ENCODE peak calls at places on chromosomes 16 and 17, in six cellular contexts. T, W, J, G, X and S are unnamed samples.

GRCh38 chr17:40343126-40344119 is 21.1 kb downstream of the GJD3 start:
- DNase-seq in T (no peak), W (no peak), J (no peak), G (no peak), X (no peak), S (no peak)

GRCh38 chr16:10314317-10314716 is 71.5 kb upstream of the ATF7IP2 start:
- DNase-seq in T (no peak), W (no peak), J (no peak), G (no peak), X (no peak), S (no peak)

GRCh38 chr16:57061084-57061905 is 31.1 kb upstream of the CPNE2 start:
- DNase-seq in T (no peak), W (no peak), J (no peak), G (no peak), X (peak; percentile 37), S (peak; percentile 71)

GRCh38 chr17:79658811-79659207 is 48.0 kb upstream of the RBFOX3 start:
- DNase-seq in T (peak; percentile 70), W (no peak), J (peak; percentile 43), G (no peak), X (peak; percentile 27), S (no peak)

GRCh38 chr16:88705746-88706287 is 391 bp downstream of the RNF166 start:
- DNase-seq in T (no peak), W (no peak), J (no peak), G (no peak), X (no peak), S (no peak)

GRCh38 chr16:47774661-47775060 is 313.5 kb downstream of the PHKB start:
- DNase-seq in T (no peak), W (no peak), J (no peak), G (no peak), X (peak; percentile 67), S (no peak)

GRCh38 chr17:80743181-80743771 is 198.6 kb downstream of the RPTOR start:
- DNase-seq in T (no peak), W (no peak), J (no peak), G (no peak), X (no peak), S (peak; percentile 25)

GRCh38 chr16:31083081-31083480 is 5.7 kb downstream of the PRSS53 start:
- DNase-seq in T (no peak), W (no peak), J (no peak), G (no peak), X (no peak), S (no peak)

GRCh38 chr16:80084614-80085013 is 456.2 kb upstream of the DYNLRB2 start:
- DNase-seq in T (peak; percentile 46), W (no peak), J (no peak), G (no peak), X (peak; percentile 41), S (no peak)

GRCh38 chr16:20074089-20074956 is 633 bp upstream of the GPR139 start:
- DNase-seq in T (no peak), W (no peak), J (no peak), G (no peak), X (no peak), S (no peak)

GRCh38 chr17:7263071-7263800 is 958 bp upstream of the CLDN7 start:
- DNase-seq in T (no peak), W (no peak), J (peak; percentile 79), G (no peak), X (no peak), S (no peak)

GRCh38 chr17:19250421-19251141 is 13.4 kb downstream of the EPN2 start:
- DNase-seq in T (no peak), W (no peak), J (no peak), G (no peak), X (no peak), S (no peak)

GRCh38 chr17:49514374-49514738 is 19.3 kb downstream of the NGFR start:
- DNase-seq in T (peak; percentile 51), W (no peak), J (no peak), G (no peak), X (peak; percentile 67), S (no peak)

GRCh38 chr16:84742561-84743200 is 42.9 kb downstream of the USP10 start:
- DNase-seq in T (no peak), W (no peak), J (no peak), G (no peak), X (no peak), S (no peak)

GRCh38 chr17:39194985-39195524 is 2.4 kb downstream of the CACNB1 start:
- DNase-seq in T (no peak), W (no peak), J (no peak), G (no peak), X (no peak), S (no peak)

GRCh38 chr17:6638046-6638908 is 2.2 kb downstream of the KIAA0753 start:
- DNase-seq in T (no peak), W (no peak), J (no peak), G (no peak), X (no peak), S (no peak)

GRCh38 chr17:79803997-79804855 is 7.3 kb upstream of the CBX8 start:
- DNase-seq in T (no peak), W (peak; percentile 43), J (no peak), G (no peak), X (no peak), S (peak; percentile 60)

GRCh38 chr17:81416612-81417011 is 21.4 kb downstream of the BAHCC1 start:
- DNase-seq in T (no peak), W (no peak), J (no peak), G (no peak), X (no peak), S (no peak)

DNA sequence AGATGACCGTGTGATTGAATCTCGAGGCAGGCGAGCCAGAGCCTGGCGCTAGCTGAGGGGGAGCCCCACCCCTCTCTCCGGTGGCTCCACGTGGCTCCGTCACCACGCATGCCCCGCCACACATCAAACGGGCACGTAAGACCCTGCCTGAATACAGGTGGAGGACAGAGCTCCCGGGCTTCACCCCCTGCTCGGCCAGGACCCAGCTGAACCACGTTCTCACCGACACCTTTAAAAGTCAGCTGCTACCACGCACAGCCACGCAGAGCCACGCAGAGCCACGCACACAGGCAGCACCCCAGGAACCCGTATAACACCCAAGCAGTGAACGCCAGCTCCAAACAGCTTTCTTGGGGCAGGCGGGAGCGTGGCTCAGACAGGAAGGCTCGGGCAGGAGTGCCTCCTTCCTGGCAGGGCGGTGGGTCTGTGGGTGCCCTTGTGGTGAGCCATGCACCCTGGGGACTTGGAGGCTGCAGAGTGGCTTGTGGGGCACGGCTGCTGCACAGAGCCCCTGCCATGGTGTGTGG is 4.4 kb downstream of the TMEM204 start:
- DNase-seq in T (no peak), W (no peak), J (no peak), G (no peak), X (no peak), S (no peak)
- TF ChIP-seq REST in T (no peak), W (no peak), J (no peak), G (no peak), X (no peak), S (no peak)

DNA sequence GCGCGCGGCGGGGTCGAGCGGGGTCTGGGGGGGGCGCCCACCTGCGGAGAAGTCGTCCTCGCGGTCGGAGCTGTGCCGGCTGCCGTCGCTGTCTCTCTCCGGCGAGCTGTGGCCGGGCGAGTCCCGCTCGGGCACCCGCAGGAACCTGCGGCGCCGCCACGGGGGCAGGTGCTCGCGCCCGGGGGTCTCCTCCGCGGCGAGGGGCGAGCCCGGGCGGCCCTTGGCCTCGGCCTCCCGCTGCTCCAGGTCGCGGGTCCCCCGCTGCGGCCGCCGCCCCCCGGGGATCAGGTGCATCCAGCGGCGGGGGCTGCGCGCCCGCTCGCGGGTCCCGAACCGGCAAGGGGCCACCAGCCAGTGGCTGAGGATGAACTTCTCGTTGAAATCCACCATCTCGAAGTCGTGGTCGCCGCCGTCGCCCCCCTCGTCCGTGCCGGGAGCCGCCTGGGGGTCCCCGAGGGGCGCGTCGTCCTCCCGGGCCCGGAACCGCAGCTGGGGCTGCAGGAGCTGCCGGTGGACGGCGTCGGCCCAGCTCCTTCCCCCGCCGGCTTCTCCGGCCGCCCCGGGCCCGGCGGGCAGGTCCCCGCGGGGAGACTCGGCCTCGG is 41.4 kb upstream of the BHLHA9 start:
- DNase-seq in T (no peak), W (no peak), J (no peak), G (no peak), X (no peak), S (no peak)
- TF ChIP-seq REST in T (no peak), W (no peak), J (no peak), G (no peak), X (no peak), S (no peak)

DNA sequence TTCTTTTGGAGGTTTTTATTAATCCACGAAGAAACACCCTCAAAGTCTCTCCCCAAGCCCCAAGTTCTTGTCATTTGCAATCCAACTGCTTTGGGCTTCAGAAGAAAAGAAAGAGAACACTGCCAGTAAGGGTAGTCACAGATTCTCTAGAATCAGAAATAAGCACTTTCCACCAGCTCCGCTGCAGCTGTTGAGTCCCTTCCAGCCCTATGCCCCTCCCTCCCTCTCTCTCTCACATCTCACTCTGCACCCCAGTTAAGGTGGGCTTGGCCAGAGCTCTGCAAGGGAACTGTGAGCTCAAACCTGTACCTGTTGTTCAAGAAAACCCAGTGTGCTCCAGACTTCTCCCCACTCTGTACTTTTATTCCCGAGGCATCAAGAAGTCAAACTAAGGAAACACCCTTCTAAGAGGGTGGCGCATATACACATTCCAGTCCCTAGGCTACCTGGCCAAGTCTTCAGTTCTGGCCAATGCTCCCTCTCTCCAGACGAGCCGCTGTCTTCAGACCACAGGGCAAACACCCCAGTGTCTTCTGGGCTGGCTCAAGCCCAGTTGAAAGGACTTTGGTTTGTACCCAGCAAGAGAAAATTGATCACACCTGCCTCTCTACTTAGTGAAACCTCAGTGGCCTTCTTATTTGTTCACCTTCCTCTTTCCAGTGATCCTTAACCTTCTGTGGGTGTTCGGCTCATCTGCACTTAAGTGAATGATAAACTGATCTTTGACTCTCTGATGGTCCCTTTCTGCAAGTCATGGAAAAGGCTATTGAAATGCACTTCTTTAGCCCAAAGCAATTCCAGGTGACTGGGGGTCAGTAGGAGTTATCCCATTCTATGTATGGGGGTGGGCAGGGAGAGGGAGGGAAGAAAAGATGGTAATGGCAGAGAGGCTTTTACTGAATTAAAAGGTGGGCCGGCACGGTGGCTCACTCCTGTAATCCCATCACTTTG is 170.5 kb downstream of the RGS9 start:
- DNase-seq in T (no peak), W (no peak), J (no peak), G (no peak), X (no peak), S (no peak)
- TF ChIP-seq REST in T (no peak), W (no peak), J (no peak), G (no peak), X (no peak), S (no peak)

DNA sequence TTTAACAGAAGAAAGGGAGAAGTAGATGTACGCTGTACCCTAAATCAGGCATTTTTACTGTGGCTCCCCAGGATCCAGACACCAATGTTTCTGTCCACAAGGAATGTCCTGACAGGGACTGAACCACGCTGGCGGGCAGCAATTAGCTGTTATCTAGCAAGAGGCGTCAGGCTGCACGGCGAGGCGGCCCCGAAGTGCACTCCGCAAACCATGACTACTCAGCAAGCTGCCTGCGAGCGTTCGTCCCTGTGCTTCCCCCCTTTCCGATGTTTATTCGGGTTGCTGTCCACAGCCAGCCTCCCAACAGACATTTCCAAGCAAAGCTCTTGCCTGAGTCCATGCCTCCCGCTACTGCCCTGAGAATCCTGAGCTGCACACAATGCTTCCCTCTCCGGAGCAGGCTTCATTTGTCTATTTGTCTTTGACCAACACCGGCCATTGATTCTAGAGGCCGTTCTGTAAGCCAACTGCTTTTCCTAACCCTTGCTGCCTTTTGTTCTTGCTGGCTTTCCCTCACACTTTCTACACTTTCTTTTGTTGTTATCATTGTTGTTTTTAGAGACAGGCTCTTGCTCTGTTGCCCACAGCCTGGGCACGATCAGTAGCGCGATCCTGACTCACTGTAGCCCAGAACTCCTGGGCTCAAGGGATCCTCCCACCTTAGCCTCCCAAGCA is 55.5 kb upstream of the CNEP1R1 start:
- DNase-seq in T (no peak), W (no peak), J (no peak), G (no peak), X (peak; percentile 18), S (no peak)
- TF ChIP-seq REST in T (no peak), W (no peak), J (no peak), G (no peak), X (peak; percentile 53), S (no peak)

GRCh38 chr17:67514998-67515397 is 137.9 kb downstream of the PITPNC1 start:
- DNase-seq in T (no peak), W (no peak), J (no peak), G (no peak), X (no peak), S (no peak)
- TF ChIP-seq REST in T (no peak), W (no peak), J (no peak), G (no peak), X (no peak), S (no peak)